ENCODE peak calls at places on chromosome 16, in five cellular contexts. P is ovary; T is NB4; R is Caco-2; V is activated naive CD4-positive, alpha-beta T cell. M is an unnamed sample.

GRCh38 chr16:88650749-88651275 is at the start of gene CYBA:
- DNase-seq in P (peak; percentile 50), T (peak; percentile 92), R (peak; percentile 88), V (peak; percentile 48), M (no peak)

GRCh38 chr16:61681124-61681523 is 355.1 kb downstream of the CDH8 start:
- DNase-seq in P (no peak), T (no peak), R (no peak), V (no peak), M (no peak)

GRCh38 chr16:31265329-31266245 is 5.8 kb downstream of the ITGAM start:
- DNase-seq in P (no peak), T (peak; percentile 37), R (no peak), V (peak; percentile 31), M (no peak)

GRCh38 chr16:56246051-56246817 is 54.9 kb downstream of the GNAO1 start:
- DNase-seq in P (no peak), T (no peak), R (peak; percentile 79), V (no peak), M (no peak)

GRCh38 chr16:14300631-14301149 is 229.6 kb downstream of the MRTFB start:
- DNase-seq in P (peak; percentile 85), T (peak; percentile 75), R (peak; percentile 70), V (no peak), M (no peak)

GRCh38 chr16:46916980-46917379 is 32.8 kb downstream of the GPT2 start:
- DNase-seq in P (no peak), T (peak; percentile 38), R (no peak), V (no peak), M (no peak)

GRCh38 chr16:17839272-17839671 is 368.5 kb upstream of the XYLT1 start:
- DNase-seq in P (no peak), T (no peak), R (no peak), V (no peak), M (no peak)

GRCh38 chr16:83742520-83742919 is 65.3 kb upstream of the HSBP1 start:
- DNase-seq in P (no peak), T (no peak), R (no peak), V (no peak), M (no peak)

GRCh38 chr16:67165121-67166034 is 833 bp downstream of the HSF4 start:
- DNase-seq in P (peak; percentile 32), T (no peak), R (no peak), V (no peak), M (no peak)

GRCh38 chr16:67857547-67858233 is 10.2 kb upstream of the CENPT start:
- DNase-seq in P (peak; percentile 80), T (peak; percentile 30), R (peak; percentile 86), V (no peak), M (no peak)

GRCh38 chr16:22321340-22322001 is 24.3 kb downstream of the POLR3E start:
- DNase-seq in P (peak; percentile 73), T (peak; percentile 73), R (no peak), V (peak; percentile 25), M (no peak)

GRCh38 chr16:71954699-71955195 is 45.5 kb downstream of the PKD1L3 start:
- DNase-seq in P (no peak), T (no peak), R (no peak), V (no peak), M (no peak)

M was measured in NCI-H1048.